ENCODE peak calls at places on chromosomes 1 and 21, in eight cellular contexts. One of them, this sample, is unnamed.

GRCh38 chr1:243475966-243476365 is 220.1 kb downstream of the SDCCAG8 start:
- DNase-seq in GM23338: peak
- DNase-seq in right lobe of liver: no peak
- DNase-seq in type B pancreatic cell: no peak
- DNase-seq in osteocyte: no peak
- DNase-seq in nephron progenitor cell: peak
- DNase-seq in adrenal gland: no peak
- DNase-seq in OCI-LY7: no peak
- DNase-seq in this sample: peak

GRCh38 chr1:41726899-41727748 is 191.6 kb downstream of the HIVEP3 start:
- DNase-seq in type B pancreatic cell: no peak
- DNase-seq in nephron progenitor cell: no peak
- DNase-seq in OCI-LY7: peak
- DNase-seq in adrenal gland: peak
- DNase-seq in osteocyte: no peak
- DNase-seq in GM23338: peak
- DNase-seq in right lobe of liver: peak
- DNase-seq in this sample: no peak

GRCh38 chr1:15684468-15685283 is 556 bp downstream of the PLEKHM2 start:
- DNase-seq in OCI-LY7: peak
- DNase-seq in adrenal gland: peak
- DNase-seq in nephron progenitor cell: peak
- DNase-seq in GM23338: peak
- DNase-seq in right lobe of liver: peak
- DNase-seq in osteocyte: peak
- DNase-seq in type B pancreatic cell: no peak
- DNase-seq in this sample: peak

GRCh38 chr1:76595024-76595423 is 272.3 kb upstream of the ST6GALNAC5 start:
- DNase-seq in osteocyte: no peak
- DNase-seq in GM23338: peak
- DNase-seq in right lobe of liver: no peak
- DNase-seq in nephron progenitor cell: no peak
- DNase-seq in adrenal gland: no peak
- DNase-seq in OCI-LY7: no peak
- DNase-seq in type B pancreatic cell: no peak
- DNase-seq in this sample: no peak

GRCh38 chr1:9251501-9251900 is 16.9 kb downstream of the H6PD start:
- DNase-seq in OCI-LY7: no peak
- DNase-seq in adrenal gland: no peak
- DNase-seq in nephron progenitor cell: no peak
- DNase-seq in osteocyte: no peak
- DNase-seq in GM23338: no peak
- DNase-seq in type B pancreatic cell: no peak
- DNase-seq in right lobe of liver: no peak
- DNase-seq in this sample: peak

GRCh38 chr1:20662110-20662475 is 924 bp upstream of the DDOST start:
- DNase-seq in nephron progenitor cell: no peak
- DNase-seq in type B pancreatic cell: no peak
- DNase-seq in osteocyte: no peak
- DNase-seq in adrenal gland: no peak
- DNase-seq in OCI-LY7: no peak
- DNase-seq in right lobe of liver: no peak
- DNase-seq in GM23338: no peak
- DNase-seq in this sample: no peak

GRCh38 chr1:182301467-182302198 is 90.0 kb downstream of the GLUL start:
- DNase-seq in adrenal gland: no peak
- DNase-seq in GM23338: peak
- DNase-seq in osteocyte: no peak
- DNase-seq in right lobe of liver: no peak
- DNase-seq in nephron progenitor cell: no peak
- DNase-seq in type B pancreatic cell: no peak
- DNase-seq in OCI-LY7: no peak
- DNase-seq in this sample: no peak

GRCh38 chr21:35511298-35512162 is 462.4 kb upstream of the RUNX1 start:
- DNase-seq in nephron progenitor cell: no peak
- DNase-seq in adrenal gland: no peak
- DNase-seq in GM23338: no peak
- DNase-seq in osteocyte: no peak
- DNase-seq in OCI-LY7: no peak
- DNase-seq in right lobe of liver: no peak
- DNase-seq in type B pancreatic cell: no peak
- DNase-seq in this sample: no peak

GRCh38 chr21:36047139-36047538 is 13.2 kb downstream of the SETD4 start:
- DNase-seq in OCI-LY7: no peak
- DNase-seq in osteocyte: no peak
- DNase-seq in nephron progenitor cell: no peak
- DNase-seq in right lobe of liver: no peak
- DNase-seq in adrenal gland: no peak
- DNase-seq in GM23338: no peak
- DNase-seq in type B pancreatic cell: no peak
- DNase-seq in this sample: no peak

GRCh38 chr1:154179951-154180687 is 11.8 kb downstream of the TPM3 start:
- DNase-seq in right lobe of liver: no peak
- DNase-seq in GM23338: peak
- DNase-seq in osteocyte: no peak
- DNase-seq in adrenal gland: peak
- DNase-seq in OCI-LY7: peak
- DNase-seq in nephron progenitor cell: no peak
- DNase-seq in type B pancreatic cell: no peak
- DNase-seq in this sample: no peak

GRCh38 chr1:33864460-33865389 is 846 bp downstream of the HMGB4 start:
- DNase-seq in osteocyte: no peak
- DNase-seq in type B pancreatic cell: no peak
- DNase-seq in right lobe of liver: no peak
- DNase-seq in adrenal gland: no peak
- DNase-seq in OCI-LY7: no peak
- DNase-seq in nephron progenitor cell: no peak
- DNase-seq in GM23338: no peak
- DNase-seq in this sample: no peak

GRCh38 chr1:152836881-152837280 is 5.8 kb upstream of the LCE6A start:
- DNase-seq in osteocyte: no peak
- DNase-seq in adrenal gland: no peak
- DNase-seq in GM23338: no peak
- DNase-seq in nephron progenitor cell: no peak
- DNase-seq in OCI-LY7: no peak
- DNase-seq in type B pancreatic cell: no peak
- DNase-seq in right lobe of liver: no peak
- DNase-seq in this sample: no peak

GRCh38 chr1:177926201-177926600 is 43.7 kb downstream of the SEC16B start:
- DNase-seq in osteocyte: no peak
- DNase-seq in GM23338: no peak
- DNase-seq in right lobe of liver: no peak
- DNase-seq in adrenal gland: no peak
- DNase-seq in OCI-LY7: no peak
- DNase-seq in type B pancreatic cell: no peak
- DNase-seq in nephron progenitor cell: no peak
- DNase-seq in this sample: no peak

GRCh38 chr1:232335261-232335660 is 294.7 kb downstream of the SIPA1L2 start:
- DNase-seq in osteocyte: no peak
- DNase-seq in nephron progenitor cell: no peak
- DNase-seq in OCI-LY7: no peak
- DNase-seq in right lobe of liver: no peak
- DNase-seq in GM23338: no peak
- DNase-seq in type B pancreatic cell: no peak
- DNase-seq in adrenal gland: no peak
- DNase-seq in this sample: no peak

GRCh38 chr1:234326493-234327366 is 46.5 kb upstream of the COA6 start:
- DNase-seq in OCI-LY7: peak
- DNase-seq in type B pancreatic cell: no peak
- DNase-seq in adrenal gland: peak
- DNase-seq in GM23338: peak
- DNase-seq in nephron progenitor cell: peak
- DNase-seq in right lobe of liver: no peak
- DNase-seq in osteocyte: no peak
- DNase-seq in this sample: peak

GRCh38 chr1:56557746-56558145 is 21.6 kb downstream of the PLPP3 start:
- DNase-seq in adrenal gland: no peak
- DNase-seq in nephron progenitor cell: no peak
- DNase-seq in OCI-LY7: no peak
- DNase-seq in GM23338: no peak
- DNase-seq in type B pancreatic cell: no peak
- DNase-seq in osteocyte: no peak
- DNase-seq in right lobe of liver: no peak
- DNase-seq in this sample: no peak

GRCh38 chr1:192003295-192004083 is 154.8 kb upstream of the RGS18 start:
- DNase-seq in nephron progenitor cell: no peak
- DNase-seq in OCI-LY7: no peak
- DNase-seq in osteocyte: no peak
- DNase-seq in right lobe of liver: no peak
- DNase-seq in type B pancreatic cell: no peak
- DNase-seq in adrenal gland: no peak
- DNase-seq in GM23338: no peak
- DNase-seq in this sample: no peak

GRCh38 chr21:26070822-26071425 is 99.6 kb downstream of the APP start:
- DNase-seq in adrenal gland: no peak
- DNase-seq in OCI-LY7: peak
- DNase-seq in GM23338: peak
- DNase-seq in osteocyte: no peak
- DNase-seq in type B pancreatic cell: no peak
- DNase-seq in nephron progenitor cell: peak
- DNase-seq in right lobe of liver: no peak
- DNase-seq in this sample: no peak

GRCh38 chr21:37232274-37233018 is 34.7 kb downstream of the VPS26C start:
- DNase-seq in OCI-LY7: peak
- DNase-seq in type B pancreatic cell: no peak
- DNase-seq in osteocyte: no peak
- DNase-seq in GM23338: no peak
- DNase-seq in nephron progenitor cell: no peak
- DNase-seq in right lobe of liver: no peak
- DNase-seq in adrenal gland: no peak
- DNase-seq in this sample: no peak

GRCh38 chr21:34536820-34537219 is 24.8 kb upstream of the KCNE1 start:
- DNase-seq in nephron progenitor cell: no peak
- DNase-seq in right lobe of liver: no peak
- DNase-seq in GM23338: no peak
- DNase-seq in osteocyte: no peak
- DNase-seq in type B pancreatic cell: no peak
- DNase-seq in adrenal gland: peak
- DNase-seq in OCI-LY7: no peak
- DNase-seq in this sample: no peak

GRCh38 chr1:31617218-31617916 is at the start of gene HCRTR1:
- DNase-seq in osteocyte: no peak
- DNase-seq in right lobe of liver: no peak
- DNase-seq in OCI-LY7: no peak
- DNase-seq in adrenal gland: peak
- DNase-seq in type B pancreatic cell: no peak
- DNase-seq in GM23338: peak
- DNase-seq in nephron progenitor cell: peak
- DNase-seq in this sample: no peak

GRCh38 chr1:63870152-63870551 is 96.3 kb downstream of the ROR1 start:
- DNase-seq in adrenal gland: no peak
- DNase-seq in right lobe of liver: no peak
- DNase-seq in osteocyte: no peak
- DNase-seq in OCI-LY7: no peak
- DNase-seq in type B pancreatic cell: no peak
- DNase-seq in nephron progenitor cell: no peak
- DNase-seq in GM23338: peak
- DNase-seq in this sample: no peak
- TF ChIP-seq CTCF in adrenal gland: no peak
- TF ChIP-seq CTCF in right lobe of liver: no peak
- TF ChIP-seq CTCF in osteocyte: no peak
- TF ChIP-seq CTCF in OCI-LY7: no peak
- TF ChIP-seq CTCF in type B pancreatic cell: peak
- TF ChIP-seq CTCF in nephron progenitor cell: no peak
- TF ChIP-seq CTCF in GM23338: peak
- TF ChIP-seq CTCF in this sample: peak

DNA sequence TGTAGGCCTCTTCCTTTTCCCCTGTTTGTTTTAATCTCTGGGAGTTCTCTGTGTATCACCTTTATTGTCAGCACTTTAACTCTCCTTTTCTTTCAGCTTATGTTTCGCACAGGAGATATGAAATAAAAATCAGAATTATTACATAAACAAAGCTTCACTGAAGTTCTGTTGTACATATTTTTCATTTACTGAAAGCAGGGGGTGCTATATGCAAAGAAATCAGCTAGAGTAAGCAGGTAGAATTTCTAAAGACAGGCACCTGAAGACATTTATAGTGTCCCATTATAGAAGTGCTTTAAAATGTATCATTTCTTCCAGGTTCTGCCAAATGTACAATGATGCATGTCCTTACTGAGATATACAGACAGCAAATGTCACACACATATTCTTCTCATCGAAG is 585.0 kb downstream of the PLA2G4A start:
- DNase-seq in type B pancreatic cell: no peak
- DNase-seq in GM23338: peak
- DNase-seq in osteocyte: no peak
- DNase-seq in OCI-LY7: no peak
- DNase-seq in adrenal gland: no peak
- DNase-seq in right lobe of liver: no peak
- DNase-seq in nephron progenitor cell: no peak
- DNase-seq in this sample: no peak
- TF ChIP-seq CTCF in type B pancreatic cell: peak
- TF ChIP-seq CTCF in GM23338: peak
- TF ChIP-seq CTCF in osteocyte: peak
- TF ChIP-seq CTCF in OCI-LY7: peak
- TF ChIP-seq CTCF in adrenal gland: no peak
- TF ChIP-seq CTCF in right lobe of liver: no peak
- TF ChIP-seq CTCF in nephron progenitor cell: no peak
- TF ChIP-seq CTCF in this sample: no peak

DNA sequence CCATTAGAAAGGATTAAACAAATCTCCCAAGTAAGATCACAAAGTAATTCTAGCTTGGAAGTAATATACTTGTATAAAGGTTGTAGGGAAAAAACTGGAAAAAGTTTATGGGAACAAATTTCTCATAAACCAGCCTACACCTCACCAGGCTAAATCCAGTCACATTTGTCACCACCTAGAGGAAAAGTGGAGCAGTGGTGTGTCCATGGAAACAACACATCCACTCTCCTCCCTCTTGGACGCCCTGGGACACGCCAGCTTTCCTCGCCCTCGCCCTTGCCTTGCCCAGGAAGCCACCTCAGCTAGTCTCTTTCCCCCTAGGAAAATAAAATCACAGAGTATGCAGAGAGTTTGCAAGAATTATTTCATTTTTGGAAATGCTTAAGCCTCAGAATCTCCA is 2.2 kb downstream of the PALMD start:
- DNase-seq in GM23338: no peak
- DNase-seq in type B pancreatic cell: no peak
- DNase-seq in osteocyte: no peak
- DNase-seq in nephron progenitor cell: no peak
- DNase-seq in adrenal gland: peak
- DNase-seq in OCI-LY7: no peak
- DNase-seq in right lobe of liver: peak
- DNase-seq in this sample: no peak
- TF ChIP-seq CTCF in GM23338: peak
- TF ChIP-seq CTCF in type B pancreatic cell: peak
- TF ChIP-seq CTCF in osteocyte: peak
- TF ChIP-seq CTCF in nephron progenitor cell: no peak
- TF ChIP-seq CTCF in adrenal gland: no peak
- TF ChIP-seq CTCF in OCI-LY7: peak
- TF ChIP-seq CTCF in right lobe of liver: peak
- TF ChIP-seq CTCF in this sample: peak

GRCh38 chr1:28581531-28582247 is 10.4 kb upstream of the RAB42 start:
- DNase-seq in type B pancreatic cell: peak
- DNase-seq in OCI-LY7: peak
- DNase-seq in right lobe of liver: peak
- DNase-seq in adrenal gland: peak
- DNase-seq in osteocyte: peak
- DNase-seq in GM23338: peak
- DNase-seq in nephron progenitor cell: peak
- DNase-seq in this sample: peak
- TF ChIP-seq CTCF in type B pancreatic cell: peak
- TF ChIP-seq CTCF in OCI-LY7: peak
- TF ChIP-seq CTCF in right lobe of liver: no peak
- TF ChIP-seq CTCF in adrenal gland: no peak
- TF ChIP-seq CTCF in osteocyte: peak
- TF ChIP-seq CTCF in GM23338: no peak
- TF ChIP-seq CTCF in nephron progenitor cell: no peak
- TF ChIP-seq CTCF in this sample: no peak

This sample was measured in glutamatergic neuron.